ENCODE peak calls at places on chromosome 9, in ten cellular contexts. T is mesenchymal stem cell, D is hepatocyte, M is AG04449, L is kidney epithelial cell, I is cardiac muscle cell, H is AG09309, S is fibroblast of the aortic adventitia, B is adipocyte, P is neuronal stem cell. E is an unnamed sample.
A peak's percentile ranks its signal among the peaks of the same experiment; 100 is the strongest.

GRCh38 chr9:110802416-110803035 is 133.9 kb downstream of the MUSK start:
- DNase-seq in T (no peak), D (no peak), M (no peak), L (no peak), I (peak; percentile 82), H (peak; percentile 55), S (peak; percentile 96), B (peak; percentile 88), P (no peak), E (peak; percentile 83)

GRCh38 chr9:116002624-116003023 is 151.0 kb upstream of the PAPPA start:
- DNase-seq in T (no peak), D (no peak), M (no peak), L (no peak), I (peak; percentile 42), H (no peak), S (peak; percentile 58), B (peak; percentile 53), P (no peak), E (peak; percentile 84)

GRCh38 chr9:133057006-133057405 is 4.8 kb upstream of the CEL start:
- DNase-seq in T (no peak), D (no peak), M (no peak), L (no peak), I (no peak), H (no peak), S (no peak), B (no peak), P (no peak), E (no peak)

GRCh38 chr9:15249042-15249818 is 57.8 kb downstream of the TTC39B start:
- DNase-seq in T (peak; percentile 87), D (no peak), M (peak; percentile 24), L (no peak), I (peak; percentile 74), H (no peak), S (peak; percentile 72), B (peak; percentile 68), P (no peak), E (peak; percentile 77)

GRCh38 chr9:87433853-87434252 is 63.8 kb upstream of the DAPK1 start:
- DNase-seq in T (no peak), D (no peak), M (no peak), L (no peak), I (no peak), H (no peak), S (no peak), B (no peak), P (no peak), E (no peak)

GRCh38 chr9:18798518-18799290 is 234.3 kb downstream of the SAXO1 start:
- DNase-seq in T (no peak), D (no peak), M (no peak), L (no peak), I (no peak), H (no peak), S (no peak), B (no peak), P (no peak), E (no peak)

GRCh38 chr9:6646028-6646636 is 603 bp upstream of the GLDC start:
- DNase-seq in T (no peak), D (peak; percentile 13), M (no peak), L (no peak), I (no peak), H (no peak), S (no peak), B (peak; percentile 6), P (no peak), E (no peak)

GRCh38 chr9:127132921-127133647 is 10.6 kb upstream of the ANGPTL2 start:
- DNase-seq in T (peak; percentile 92), D (peak; percentile 68), M (no peak), L (no peak), I (no peak), H (no peak), S (no peak), B (peak; percentile 29), P (no peak), E (peak; percentile 74)

GRCh38 chr9:1490341-1491115 is 440.4 kb downstream of the DMRT2 start:
- DNase-seq in T (no peak), D (no peak), M (no peak), L (no peak), I (no peak), H (no peak), S (no peak), B (peak; percentile 1), P (no peak), E (peak; percentile 29)

GRCh38 chr9:7117676-7118561 is 360.1 kb downstream of the KDM4C start:
- DNase-seq in T (peak; percentile 51), D (no peak), M (peak; percentile 16), L (no peak), I (peak; percentile 51), H (peak; percentile 57), S (peak; percentile 77), B (peak; percentile 84), P (no peak), E (peak; percentile 84)

GRCh38 chr9:121323449-121324151 is 46.5 kb downstream of the STOM start:
- DNase-seq in T (no peak), D (no peak), M (no peak), L (no peak), I (no peak), H (no peak), S (no peak), B (no peak), P (no peak), E (no peak)

GRCh38 chr9:136544549-136545064 is 1.2 kb downstream of the NOTCH1 start:
- DNase-seq in T (peak; percentile 51), D (peak; percentile 63), M (no peak), L (no peak), I (peak; percentile 29), H (no peak), S (no peak), B (peak; percentile 57), P (no peak), E (peak; percentile 65)
- H3K4me3 ChIP-seq in T (peak overlapping the region; percentile 81), D (peak overlapping the region; percentile 77), M (peak overlapping the region; percentile 71), L (peak overlapping the region; percentile 73), I (peak overlapping the region; percentile 99), H (peak overlapping the region; percentile 80), S (peak overlapping the region; percentile 71), B (peak overlapping the region; percentile 84), P (peak overlapping the region; percentile 60), E (peak overlapping the region; percentile 91)

GRCh38 chr9:114583371-114583770 is 4.2 kb upstream of the ATP6V1G1 start:
- DNase-seq in T (no peak), D (no peak), M (no peak), L (no peak), I (no peak), H (no peak), S (no peak), B (no peak), P (no peak), E (no peak)
- H3K4me3 ChIP-seq in T (no peak overlapping the region), D (no peak overlapping the region), M (no peak overlapping the region), L (no peak overlapping the region), I (no peak overlapping the region), H (no peak overlapping the region), S (no peak overlapping the region), B (no peak overlapping the region), P (no peak overlapping the region), E (no peak overlapping the region)

GRCh38 chr9:129556576-129557191 is 64.2 kb downstream of the C9orf50 start:
- DNase-seq in T (no peak), D (no peak), M (no peak), L (no peak), I (no peak), H (no peak), S (no peak), B (no peak), P (no peak), E (no peak)

GRCh38 chr9:129558551-129559505 is 62.1 kb downstream of the C9orf50 start:
- DNase-seq in T (no peak), D (peak; percentile 81), M (no peak), L (no peak), I (no peak), H (no peak), S (no peak), B (no peak), P (no peak), E (no peak)

GRCh38 chr9:129557192-129558036 is 63.5 kb downstream of the C9orf50 start:
- DNase-seq in T (peak; percentile 41), D (peak; percentile 76), M (no peak), L (no peak), I (peak; percentile 39), H (peak; percentile 23), S (no peak), B (peak; percentile 74), P (peak; percentile 94), E (no peak)

GRCh38 chr9:129559506-129559881 is 61.4 kb downstream of the C9orf50 start:
- DNase-seq in T (no peak), D (no peak), M (no peak), L (no peak), I (no peak), H (no peak), S (no peak), B (no peak), P (no peak), E (no peak)

DNA sequence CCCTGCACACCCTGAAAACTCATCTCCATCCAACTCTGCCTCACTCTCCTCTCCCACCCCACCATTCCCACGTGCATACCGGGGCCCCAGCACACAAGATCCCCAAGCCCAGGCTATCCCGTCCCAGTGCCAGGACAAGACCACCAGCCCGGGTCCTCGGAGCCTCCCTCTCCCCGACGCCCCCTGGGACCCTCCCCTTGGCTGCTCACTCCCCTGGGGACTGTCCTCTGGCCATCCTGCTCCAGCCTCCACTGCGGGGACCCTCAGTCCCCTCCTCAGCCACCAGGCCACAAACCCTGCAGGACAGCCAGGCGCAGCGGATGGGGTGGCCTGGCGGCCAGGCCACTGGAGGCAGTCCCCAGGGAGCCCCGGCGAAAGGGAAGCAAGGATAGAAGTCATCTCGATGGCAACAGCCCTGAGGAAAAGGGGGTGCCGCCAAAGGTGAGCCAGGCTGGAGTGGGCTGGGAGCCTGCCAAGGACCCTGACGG is 62.8 kb downstream of the C9orf50 start:
- DNase-seq in T (no peak), D (no peak), M (no peak), L (no peak), I (no peak), H (no peak), S (no peak), B (no peak), P (no peak), E (no peak)
- H3K4me3 ChIP-seq in T (no peak overlapping the region), D (no peak overlapping the region), M (no peak overlapping the region), L (no peak overlapping the region), I (no peak overlapping the region), H (no peak overlapping the region), S (no peak overlapping the region), B (no peak overlapping the region), P (no peak overlapping the region), E (no peak overlapping the region)

DNA sequence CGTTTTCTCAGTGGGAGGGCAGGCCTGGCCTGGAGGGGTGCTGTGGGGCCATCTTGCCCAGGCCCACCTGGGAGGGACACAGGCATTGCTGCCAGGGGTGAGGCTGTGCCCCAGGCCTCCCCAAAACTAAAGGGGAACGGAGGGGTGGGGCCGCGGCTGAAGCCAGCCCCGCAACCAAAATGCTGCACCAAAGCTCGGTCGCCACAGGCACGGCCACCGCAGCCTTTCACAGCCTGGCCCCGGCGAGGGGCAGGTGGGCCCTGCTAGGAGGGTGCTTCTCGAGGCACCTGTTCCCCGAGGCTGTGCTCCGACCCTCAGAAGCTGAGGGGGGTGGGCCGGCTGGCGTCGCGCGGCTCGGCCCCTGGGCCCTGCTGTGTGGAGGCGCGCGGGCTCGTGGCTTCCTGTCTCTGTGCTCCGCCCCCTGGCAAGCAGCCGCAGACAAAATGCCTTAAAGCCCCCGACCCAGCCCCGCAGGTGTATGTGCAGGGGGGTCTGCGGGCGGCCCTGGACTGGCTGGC is 57.6 kb downstream of the JAK2 start:
- DNase-seq in T (no peak), D (no peak), M (no peak), L (no peak), I (no peak), H (no peak), S (no peak), B (no peak), P (no peak), E (no peak)
- H3K4me3 ChIP-seq in T (no peak overlapping the region), D (no peak overlapping the region), M (no peak overlapping the region), L (peak overlapping the region; percentile 17), I (no peak overlapping the region), H (no peak overlapping the region), S (no peak overlapping the region), B (no peak overlapping the region), P (no peak overlapping the region), E (no peak overlapping the region)

GRCh38 chr9:136666364-136667216 is 3.9 kb downstream of the EGFL7 start:
- DNase-seq in T (no peak), D (no peak), M (no peak), L (no peak), I (no peak), H (no peak), S (no peak), B (peak; percentile 16), P (no peak), E (peak; percentile 48)
- H3K4me3 ChIP-seq in T (no peak overlapping the region), D (peak overlapping the region; percentile 36), M (no peak overlapping the region), L (peak overlapping the region; percentile 32), I (peak overlapping the region; percentile 33), H (no peak overlapping the region), S (peak overlapping the region; percentile 45), B (peak overlapping the region; percentile 47), P (peak overlapping the region; percentile 44), E (peak overlapping the region; percentile 43)

E was measured in GM23248.